ENCODE peak calls at places on chromosomes 5 and 9, in four cellular contexts. V is RWPE2, E is kidney, I is A673. O is an unnamed sample.

GRCh38 chr5:177430146-177430951 is 3.9 kb downstream of the GRK6 start:
- DNase-seq in V (no peak), E (no peak), I (no peak), O (peak; percentile 65)

GRCh38 chr5:154473581-154474266 is 4.3 kb downstream of the HAND1 start:
- DNase-seq in V (no peak), E (no peak), I (no peak), O (no peak)

GRCh38 chr5:71475788-71476384 is 20.4 kb downstream of the BDP1 start:
- DNase-seq in V (no peak), E (no peak), I (peak; percentile 49), O (no peak)

GRCh38 chr9:116149844-116150243 is 3.7 kb upstream of the PAPPA start:
- DNase-seq in V (no peak), E (no peak), I (peak; percentile 79), O (peak; percentile 39)

GRCh38 chr9:96486351-96487029 is 36.5 kb downstream of the HABP4 start:
- DNase-seq in V (no peak), E (peak; percentile 85), I (peak; percentile 19), O (no peak)

GRCh38 chr9:85024374-85024773 is 354.8 kb downstream of the NTRK2 start:
- DNase-seq in V (no peak), E (no peak), I (no peak), O (no peak)

GRCh38 chr9:114300846-114301797 is 21.8 kb upstream of the ORM1 start:
- DNase-seq in V (peak; percentile 32), E (peak; percentile 35), I (no peak), O (no peak)

GRCh38 chr9:121075251-121076036 is 689 bp downstream of the CNTRL start:
- DNase-seq in V (no peak), E (no peak), I (no peak), O (no peak)

GRCh38 chr9:104073770-104074133 is 20.4 kb upstream of the SMC2 start:
- DNase-seq in V (no peak), E (no peak), I (no peak), O (no peak)

GRCh38 chr9:125495137-125496119 is 211.6 kb downstream of the MAPKAP1 start:
- DNase-seq in V (no peak), E (no peak), I (no peak), O (no peak)

DNA sequence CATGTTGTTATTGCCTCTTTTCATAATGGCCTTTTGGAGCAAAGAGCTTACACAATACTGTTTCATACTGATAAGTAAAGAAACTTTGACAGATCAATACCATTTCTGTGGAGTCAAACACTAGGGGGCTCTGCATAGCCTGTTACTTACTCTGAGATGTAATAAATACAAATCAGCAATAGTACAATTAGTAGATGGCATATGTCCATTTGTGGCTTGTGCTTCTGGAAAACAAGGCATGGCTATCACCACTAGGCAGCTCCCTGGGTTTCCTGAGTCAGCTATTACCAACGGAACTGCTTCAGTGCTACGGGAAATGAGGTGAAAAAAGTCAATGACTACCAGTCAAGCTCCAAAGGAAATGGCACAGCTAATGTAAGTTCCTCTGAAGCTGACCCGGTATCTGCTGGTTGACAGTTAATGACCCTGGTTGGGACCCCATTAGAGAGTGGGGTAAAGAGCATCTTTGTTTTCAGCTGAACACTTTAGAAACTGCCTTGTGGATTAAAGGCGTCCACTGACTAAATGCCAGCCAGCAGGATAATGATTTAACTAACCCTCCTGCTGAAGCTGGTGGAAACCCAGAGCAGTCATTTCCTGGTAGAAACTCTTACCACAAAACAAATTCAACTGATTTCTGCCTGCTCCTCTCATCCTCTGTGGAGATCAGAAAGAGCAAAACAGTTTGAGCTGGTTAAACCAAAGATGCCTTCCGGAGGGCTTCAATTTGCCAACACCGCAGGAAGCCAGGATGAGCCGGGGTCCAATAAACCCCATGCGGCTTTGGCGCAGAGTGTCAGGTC is 69.0 kb upstream of the FAM169A start:
- DNase-seq in V (no peak), E (no peak), I (peak; percentile 85), O (no peak)
- H3K4me3 ChIP-seq in V (no peak overlapping the region), E (peak overlapping the region; percentile 22), I (no peak overlapping the region), O (no peak overlapping the region)

DNA sequence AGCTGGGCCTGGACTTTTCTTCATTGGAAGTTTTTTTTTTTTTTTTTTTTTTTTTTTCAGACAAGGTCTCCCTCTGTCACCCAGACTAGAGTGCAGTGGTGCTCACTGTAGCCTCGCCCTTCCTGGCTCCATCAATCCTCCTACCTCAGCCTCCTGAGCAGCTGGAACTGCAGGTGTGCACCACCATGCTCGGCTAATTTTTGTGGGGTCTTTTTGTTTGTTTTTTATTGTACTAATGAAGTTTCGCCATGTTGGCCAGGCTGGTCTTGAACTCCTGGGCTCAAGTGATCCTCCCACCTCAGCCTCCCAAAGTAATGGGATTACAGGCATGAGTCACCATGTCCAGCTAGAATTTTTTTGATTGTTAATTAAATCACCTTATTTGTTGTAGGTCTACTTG is 3.6 kb downstream of the DNAJC18 start:
- DNase-seq in V (peak; percentile 9), E (no peak), I (no peak), O (no peak)
- H3K4me1 ChIP-seq in V (peaks cover 4% of the 10 kb centered on the region), E (peaks cover 8% of the 10 kb centered on the region), I (peaks cover 9% of the 10 kb centered on the region), O (peaks cover 11% of the 10 kb centered on the region)

GRCh38 chr9:72354704-72355103 is 10.3 kb downstream of the ZFAND5 start:
- DNase-seq in V (no peak), E (no peak), I (no peak), O (no peak)
- H3K4me3 ChIP-seq in V (no peak overlapping the region), E (no peak overlapping the region), I (no peak overlapping the region), O (no peak overlapping the region)

GRCh38 chr5:10744681-10745080 is 16.4 kb downstream of the DAP start:
- DNase-seq in V (no peak), E (no peak), I (no peak), O (no peak)
- H3K4me1 ChIP-seq in V (no peaks in the 10 kb centered on the region), E (peaks cover 17% of the 10 kb centered on the region), I (no peaks in the 10 kb centered on the region), O (no peaks in the 10 kb centered on the region)

O was measured in SJCRH30.